ENCODE peak calls at places on chromosomes 16 and 17, in ten cellular contexts. I is HEK293T; K is NCI-H1105 treated with DMSO at 0.1 percent for 48 hours; T is CD8-positive, alpha-beta memory T cell; B is HuH-7.5; F is AG09319; C is skeletal muscle cell; N is Caki2; S is naive thymus-derived CD8-positive, alpha-beta T cell; Z is NCI-H1092. Q is an unnamed sample.

GRCh38 chr17:51263001-51263400 is 2.7 kb downstream of the UTP18 start:
- DNase-seq in Z (no peak), F (no peak), K (no peak), S (no peak), I (no peak), N (no peak), T (no peak), B (no peak), C (no peak), Q (no peak)

GRCh38 chr17:40427002-40427491 is 9.4 kb upstream of the TOP2A start:
- DNase-seq in C (no peak), I (no peak), K (no peak), Z (no peak), B (no peak), F (no peak), N (no peak), T (no peak), S (no peak), Q (no peak)

GRCh38 chr16:53090271-53090590 is 35.4 kb downstream of the CHD9 start:
- DNase-seq in F (no peak), K (no peak), I (no peak), S (no peak), N (no peak), C (no peak), Z (no peak), B (no peak), T (no peak), Q (no peak)

GRCh38 chr16:57268804-57269800 is 15.4 kb downstream of the PLLP start:
- DNase-seq in K (no peak), B (peak; percentile 65), I (no peak), T (no peak), Z (no peak), N (no peak), C (no peak), F (no peak), S (no peak), Q (no peak)

GRCh38 chr17:40091691-40092397 is 8.5 kb downstream of the NR1D1 start:
- DNase-seq in S (no peak), B (no peak), C (no peak), F (no peak), T (no peak), Z (no peak), I (no peak), K (no peak), N (no peak), Q (no peak)

GRCh38 chr17:59751955-59752413 is 44.5 kb downstream of the VMP1 start:
- DNase-seq in T (no peak), B (no peak), I (no peak), Z (no peak), C (no peak), F (no peak), K (no peak), S (no peak), N (no peak), Q (no peak)

GRCh38 chr17:63841350-63842172 is 924 bp downstream of the SMARCD2 start:
- DNase-seq in F (no peak), Z (peak; percentile 22), I (no peak), B (peak; percentile 37), K (no peak), N (peak; percentile 37), C (no peak), S (no peak), T (no peak), Q (peak; percentile 58)

GRCh38 chr17:8333281-8333680 is 6.4 kb upstream of the ODF4 start:
- DNase-seq in Z (no peak), K (no peak), S (no peak), N (no peak), C (no peak), I (no peak), T (no peak), F (no peak), B (no peak), Q (no peak)

GRCh38 chr17:50090971-50091950 is 3.9 kb upstream of the PDK2 start:
- DNase-seq in F (no peak), S (no peak), B (no peak), K (no peak), N (no peak), C (no peak), I (no peak), Z (no peak), T (no peak), Q (no peak)